ENCODE peak calls at places on chromosomes 3 and 15, in nine cellular contexts. Q, U, W, T, N, Z, O, D and E are unnamed samples.

GRCh38 chr15:95989392-95989791 is 341.1 kb upstream of the NR2F2 start:
- DNase-seq in Z (no peak), D (no peak), T (no peak), W (no peak), U (peak), N (no peak), O (no peak), Q (no peak), E (no peak)

GRCh38 chr3:191499307-191500125 is 38.6 kb downstream of the PYDC2 start:
- DNase-seq in O (peak), T (peak), W (no peak), D (peak), Q (no peak), N (peak), Z (peak), U (peak), E (peak)

GRCh38 chr3:132180337-132180791 is 136.8 kb upstream of the ACP3 start:
- DNase-seq in O (no peak), N (peak), W (no peak), T (peak), Z (no peak), Q (peak), D (peak), U (peak), E (peak)

GRCh38 chr15:70604671-70605070 is 158.7 kb downstream of the UACA start:
- DNase-seq in Z (no peak), D (peak), T (no peak), U (peak), O (no peak), Q (no peak), N (no peak), W (no peak), E (peak)

GRCh38 chr15:75801859-75802593 is 41.2 kb upstream of the UBE2Q2 start:
- DNase-seq in N (peak), O (peak), D (peak), W (peak), T (peak), Q (peak), Z (peak), U (peak), E (peak)

GRCh38 chr3:195886181-195887141 is 21.9 kb downstream of the TNK2 start:
- DNase-seq in N (no peak), U (peak), W (no peak), O (peak), T (peak), D (peak), Z (no peak), Q (peak), E (peak)

GRCh38 chr3:72010044-72010443 is 225.1 kb upstream of the PROK2 start:
- DNase-seq in Z (no peak), Q (no peak), O (no peak), U (no peak), T (peak), D (peak), W (peak), N (no peak), E (peak)

GRCh38 chr3:32488609-32489008 is 14.0 kb downstream of the CMTM6 start:
- DNase-seq in Z (no peak), U (no peak), T (no peak), W (no peak), N (no peak), D (no peak), Q (no peak), O (no peak), E (no peak)

GRCh38 chr3:191261304-191261638 is 62.2 kb downstream of the OSTN start:
- DNase-seq in W (no peak), O (no peak), D (no peak), U (no peak), Q (no peak), T (no peak), Z (no peak), N (no peak), E (no peak)

GRCh38 chr3:52773361-52774065 is 2.8 kb upstream of the NEK4 start:
- DNase-seq in T (no peak), N (no peak), D (no peak), U (no peak), Q (no peak), Z (no peak), O (no peak), W (no peak), E (no peak)

GRCh38 chr3:12750223-12750622 is 8.8 kb downstream of the TMEM40 start:
- DNase-seq in D (peak), T (peak), U (peak), W (no peak), O (peak), N (peak), Z (no peak), Q (no peak), E (peak)

GRCh38 chr3:128870327-128870726 is 9.1 kb upstream of the ACAD9 start:
- DNase-seq in T (no peak), W (no peak), Z (no peak), U (no peak), D (no peak), Q (no peak), N (no peak), O (no peak), E (no peak)

GRCh38 chr3:23805881-23806321 is at the start of gene UBE2E1:
- DNase-seq in Q (peak), O (peak), N (no peak), W (peak), Z (peak), T (peak), U (peak), D (peak), E (peak)

GRCh38 chr3:156252656-156253055 is 132.3 kb downstream of the KCNAB1 start:
- DNase-seq in Z (no peak), D (peak), N (no peak), O (no peak), Q (no peak), T (no peak), W (no peak), U (no peak), E (no peak)

GRCh38 chr15:74449643-74450205 is 11.2 kb downstream of the UBL7 start:
- DNase-seq in Z (no peak), T (no peak), W (no peak), O (no peak), D (no peak), N (no peak), U (no peak), Q (no peak), E (no peak)

GRCh38 chr3:101384426-101384825 is 64.1 kb upstream of the IMPG2 start:
- DNase-seq in Q (no peak), W (no peak), T (no peak), U (no peak), Z (no peak), O (no peak), D (no peak), N (no peak), E (no peak)

GRCh38 chr3:14537590-14538450 is 2.3 kb downstream of the GRIP2 start:
- DNase-seq in N (peak), O (peak), U (no peak), Q (peak), D (no peak), W (no peak), Z (no peak), T (no peak), E (no peak)

GRCh38 chr15:38705421-38706219 is 141.0 kb upstream of the RASGRP1 start:
- DNase-seq in U (peak), Z (no peak), D (no peak), Q (no peak), O (no peak), W (no peak), N (no peak), T (no peak), E (no peak)

GRCh38 chr3:171875923-171876412 is 32.8 kb downstream of the TMEM212 start:
- DNase-seq in D (peak), N (no peak), U (peak), Q (no peak), W (no peak), O (no peak), T (peak), Z (no peak), E (peak)

GRCh38 chr3:149512073-149512782 is 37.7 kb downstream of the TM4SF4 start:
- DNase-seq in Z (peak), D (peak), O (peak), Q (peak), U (peak), W (no peak), T (peak), N (peak), E (peak)

GRCh38 chr3:64238971-64239667 is 13.9 kb upstream of the PRICKLE2 start:
- DNase-seq in T (peak), U (peak), D (peak), W (no peak), N (peak), Z (peak), O (peak), Q (no peak), E (peak)

GRCh38 chr15:40928975-40929729 is at the start of gene DLL4:
- DNase-seq in T (peak), D (no peak), Z (peak), O (peak), W (no peak), U (no peak), Q (peak), N (peak), E (peak)

GRCh38 chr3:110521019-110521418 is 550.6 kb upstream of the NECTIN3 start:
- DNase-seq in O (no peak), U (peak), Q (no peak), Z (no peak), T (peak), W (no peak), D (peak), N (peak), E (peak)

GRCh38 chr3:132255041-132255745 is 62.0 kb upstream of the ACP3 start:
- DNase-seq in W (no peak), T (peak), D (peak), Q (no peak), N (peak), U (peak), Z (no peak), O (no peak), E (peak)

GRCh38 chr3:156373095-156373494 is 181.8 kb downstream of the SSR3 start:
- DNase-seq in O (no peak), Q (no peak), W (no peak), D (no peak), Z (no peak), T (no peak), U (no peak), N (no peak), E (no peak)

GRCh38 chr15:87634361-87634760 is 622.2 kb downstream of the NTRK3 start:
- DNase-seq in U (no peak), N (no peak), O (no peak), W (no peak), T (no peak), Z (no peak), D (no peak), Q (no peak), E (no peak)

GRCh38 chr15:57153140-57153539 is 223.2 kb upstream of the CGNL1 start:
- DNase-seq in Z (no peak), Q (no peak), U (peak), N (no peak), W (no peak), D (peak), O (no peak), T (peak), E (peak)

GRCh38 chr3:128489860-128490649 is 2.9 kb downstream of the GATA2 start:
- DNase-seq in U (no peak), T (no peak), D (peak), Z (peak), Q (peak), O (no peak), W (peak), N (no peak), E (peak)

GRCh38 chr3:115697263-115698053 is 74.1 kb downstream of the GAP43 start:
- DNase-seq in Q (no peak), D (peak), W (no peak), T (no peak), U (no peak), N (no peak), O (no peak), Z (no peak), E (peak)

GRCh38 chr3:72887723-72888545 is at the start of gene GXYLT2:
- DNase-seq in N (no peak), Z (peak), Q (peak), W (no peak), D (peak), U (peak), T (peak), O (peak), E (peak)

DNA sequence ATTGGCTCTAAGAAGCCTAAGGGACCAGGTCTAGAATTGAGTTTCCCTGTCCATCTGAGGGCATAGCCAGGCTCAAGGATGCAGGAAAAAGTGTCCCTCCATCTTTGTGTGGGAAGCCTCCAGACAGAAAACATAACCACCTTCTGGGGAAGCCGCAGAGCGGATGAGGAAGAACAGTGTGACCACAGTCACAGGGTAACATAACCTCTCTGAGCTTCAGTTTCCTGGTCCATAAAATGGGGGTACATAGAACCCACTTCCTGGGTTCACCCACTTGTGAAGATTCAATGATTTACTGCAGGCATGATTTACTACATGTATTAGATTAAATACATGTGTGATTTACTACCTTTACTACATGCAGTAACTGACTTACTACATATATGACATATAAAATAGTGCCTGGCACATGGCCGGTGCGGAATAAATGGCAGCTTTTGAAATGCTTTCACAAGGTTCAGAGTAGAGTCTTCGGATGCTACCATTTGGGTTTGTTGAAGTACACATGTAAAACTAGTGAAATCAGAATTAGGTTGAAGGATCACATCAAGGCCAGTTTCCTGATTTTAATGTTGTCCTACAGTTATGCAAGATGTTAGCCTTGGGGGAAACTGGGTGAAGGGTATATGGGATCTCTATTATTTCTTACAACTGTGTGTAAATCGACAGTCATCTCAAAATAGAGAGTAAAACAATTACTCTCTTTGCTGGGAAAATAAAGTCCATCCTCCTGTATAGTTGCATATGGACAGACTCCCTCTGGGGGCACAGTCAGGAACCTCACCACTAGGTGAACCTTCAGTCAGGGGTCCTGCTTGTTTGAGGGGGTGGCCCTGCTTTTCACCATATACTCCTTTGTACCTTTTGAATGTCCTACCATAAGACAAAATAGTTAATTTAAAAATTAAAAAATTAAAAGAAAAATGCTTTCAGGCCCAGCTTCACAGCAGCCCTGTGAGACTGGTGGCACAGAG is 86.0 kb downstream of the SEMA5B start:
- DNase-seq in N (no peak), Z (no peak), W (no peak), D (peak), Q (no peak), T (peak), O (no peak), U (no peak), E (no peak)
- TF ChIP-seq CTCF in N (no peak), Z (no peak), W (no peak), D (peak), Q (peak), T (peak), O (no peak), U (peak), E (peak)

GRCh38 chr3:197959500-197959890 is 522 bp upstream of the LMLN start:
- DNase-seq in Z (no peak), W (no peak), D (no peak), Q (no peak), N (no peak), O (no peak), T (no peak), U (no peak), E (no peak)

GRCh38 chr3:197960694-197961581 is 921 bp downstream of the LMLN start:
- DNase-seq in Q (no peak), W (no peak), O (peak), Z (no peak), N (no peak), T (peak), D (no peak), U (peak), E (peak)

GRCh38 chr3:197961582-197961945 is 1.5 kb downstream of the LMLN start:
- DNase-seq in U (no peak), Q (no peak), W (no peak), T (no peak), N (no peak), Z (no peak), D (no peak), O (no peak), E (no peak)

GRCh38 chr3:197958346-197958745 is 1.7 kb upstream of the LMLN start:
- DNase-seq in D (no peak), O (no peak), Q (no peak), W (no peak), T (no peak), U (no peak), N (no peak), Z (no peak), E (no peak)

DNA sequence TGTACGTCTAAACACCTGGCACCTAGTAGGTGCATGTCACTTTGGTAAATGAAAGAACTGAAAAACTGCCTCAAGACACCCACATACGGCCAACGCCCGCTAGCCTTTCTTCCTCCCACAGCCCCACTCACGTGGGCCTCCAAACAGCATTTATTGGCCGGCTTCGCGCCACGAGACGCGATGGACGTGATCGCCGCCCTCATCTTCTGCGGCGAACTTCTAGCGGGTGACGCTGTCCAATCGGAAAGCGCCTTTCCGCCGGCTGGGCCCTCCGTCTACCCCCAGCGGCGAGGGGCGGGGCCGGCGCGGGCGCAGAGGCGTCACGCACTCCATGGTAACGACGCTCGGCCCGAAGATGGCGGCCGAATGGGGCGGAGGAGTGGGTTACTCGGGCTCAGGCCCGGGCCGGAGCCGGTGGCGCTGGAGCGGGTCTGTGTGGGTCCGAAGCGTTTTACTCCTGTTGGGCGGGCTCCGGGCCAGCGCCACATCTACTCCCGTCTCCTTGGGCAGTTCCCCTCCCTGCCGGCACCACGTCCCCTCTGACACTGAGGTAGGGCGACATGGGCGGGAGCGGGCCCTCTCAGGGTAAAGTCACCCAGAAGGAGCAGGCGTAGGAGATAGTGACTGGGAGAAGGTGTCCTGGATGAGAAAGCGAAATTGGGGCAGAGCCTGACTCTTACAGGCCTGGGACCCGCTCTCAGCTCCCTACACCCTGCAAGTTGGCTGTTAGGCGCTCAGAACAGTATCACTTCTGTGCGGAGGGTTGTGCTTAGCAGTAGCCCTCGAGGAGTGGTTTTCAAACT is at the start of gene LMLN:
- DNase-seq in Q (peak), O (peak), N (peak), T (peak), U (peak), Z (peak), D (peak), W (peak), E (peak)
- TF ChIP-seq CTCF in Q (no peak), O (no peak), N (no peak), T (no peak), U (no peak), Z (no peak), D (no peak), W (no peak), E (no peak)

GRCh38 chr3:58731673-58732072 is 65.1 kb upstream of the FAM3D start:
- DNase-seq in T (no peak), Z (no peak), O (no peak), U (no peak), D (no peak), W (no peak), N (no peak), Q (no peak), E (no peak)
- TF ChIP-seq CTCF in T (no peak), Z (no peak), O (no peak), U (no peak), D (no peak), W (no peak), N (no peak), Q (no peak), E (no peak)

GRCh38 chr3:48738926-48739616 is 22.1 kb upstream of the IP6K2 start:
- DNase-seq in U (no peak), D (no peak), Z (peak), Q (no peak), N (no peak), T (no peak), W (no peak), O (no peak), E (no peak)

GRCh38 chr3:48743773-48744172 is 26.8 kb upstream of the IP6K2 start:
- DNase-seq in U (no peak), W (no peak), O (no peak), Z (no peak), T (no peak), D (no peak), N (no peak), Q (no peak), E (no peak)

GRCh38 chr3:48738144-48738536 is 21.1 kb upstream of the IP6K2 start:
- DNase-seq in T (no peak), U (no peak), D (no peak), Z (no peak), O (no peak), N (no peak), W (no peak), Q (no peak), E (no peak)

GRCh38 chr3:48739617-48739954 is 22.6 kb upstream of the IP6K2 start:
- DNase-seq in D (no peak), T (no peak), W (no peak), N (no peak), Z (no peak), O (no peak), Q (no peak), U (no peak), E (no peak)

DNA sequence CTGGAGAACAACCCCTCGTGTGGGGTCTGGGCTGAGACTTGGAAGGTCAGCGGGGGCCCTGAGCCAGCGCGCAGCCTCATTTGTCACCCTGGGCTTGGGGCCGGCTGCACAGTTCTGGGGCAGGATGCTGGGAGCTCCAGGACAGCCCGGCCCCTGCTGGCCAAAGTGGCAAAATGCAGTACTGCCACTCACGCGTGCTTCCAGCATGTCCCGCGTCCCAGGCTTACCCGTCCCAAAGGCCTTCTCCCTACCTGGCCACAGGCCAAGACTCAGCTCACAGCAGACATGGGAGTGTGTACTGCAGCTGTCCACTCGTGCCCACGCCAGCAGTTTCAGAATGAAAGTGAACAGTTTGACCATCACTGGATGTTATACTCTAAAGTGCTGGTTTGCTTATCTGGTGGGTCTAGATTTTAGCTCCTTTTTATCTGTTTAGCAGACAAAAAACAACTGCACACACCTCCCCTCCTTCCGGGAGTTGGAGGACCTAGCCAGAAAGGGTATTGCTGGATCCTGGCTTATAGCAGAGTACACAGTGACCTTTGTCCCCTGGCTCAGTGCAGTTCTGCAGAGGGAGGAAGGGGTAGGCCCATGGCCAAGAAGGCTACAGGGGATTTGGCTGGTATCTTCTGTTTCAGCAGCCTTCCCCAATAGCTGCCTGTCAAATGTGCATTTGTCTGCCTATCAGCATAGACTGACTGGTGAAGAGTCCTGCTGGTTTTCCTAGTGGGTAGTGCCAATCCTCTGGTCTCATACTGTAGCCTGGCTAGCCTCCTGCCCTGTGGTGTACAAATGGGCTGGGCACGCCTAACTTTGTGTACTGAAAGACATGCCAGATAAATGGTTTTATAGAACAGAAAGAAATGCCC is 23.2 kb upstream of the IP6K2 start:
- DNase-seq in Z (peak), T (peak), N (peak), W (no peak), O (peak), Q (peak), D (peak), U (peak), E (peak)
- TF ChIP-seq CTCF in Z (peak), T (peak), N (peak), W (peak), O (peak), Q (peak), D (peak), U (peak), E (peak)